ENCODE peak calls at places on chromosomes 12 and 14, in eight cellular contexts. One of them, this sample, is unnamed.

GRCh38 chr12:56160160-56160763 is 2.1 kb downstream of the MYL6 start:
- DNase-seq in left lobe of liver: no peak
- DNase-seq in NCI-H1092 treated with DMSO at 0.1 percent for 48 hours: no peak
- DNase-seq in anterior cingulate cortex: no peak
- DNase-seq in GM06990: peak; percentile 35
- DNase-seq in AG20443: peak; percentile 30
- DNase-seq in type B pancreatic cell: no peak
- DNase-seq in HL-60: peak; percentile 10
- DNase-seq in this sample: no peak

GRCh38 chr12:87155616-87156015 is 873.6 kb downstream of the C12orf50 start:
- DNase-seq in left lobe of liver: no peak
- DNase-seq in NCI-H1092 treated with DMSO at 0.1 percent for 48 hours: no peak
- DNase-seq in anterior cingulate cortex: no peak
- DNase-seq in GM06990: no peak
- DNase-seq in AG20443: peak; percentile 10
- DNase-seq in type B pancreatic cell: no peak
- DNase-seq in HL-60: no peak
- DNase-seq in this sample: no peak

GRCh38 chr14:99176156-99176945 is 95.6 kb downstream of the BCL11B start:
- DNase-seq in left lobe of liver: no peak
- DNase-seq in NCI-H1092 treated with DMSO at 0.1 percent for 48 hours: no peak
- DNase-seq in anterior cingulate cortex: no peak
- DNase-seq in GM06990: no peak
- DNase-seq in AG20443: no peak
- DNase-seq in type B pancreatic cell: no peak
- DNase-seq in HL-60: no peak
- DNase-seq in this sample: no peak

GRCh38 chr14:65304963-65305362 is 107.6 kb upstream of the FUT8 start:
- DNase-seq in left lobe of liver: no peak
- DNase-seq in NCI-H1092 treated with DMSO at 0.1 percent for 48 hours: no peak
- DNase-seq in anterior cingulate cortex: no peak
- DNase-seq in GM06990: no peak
- DNase-seq in AG20443: no peak
- DNase-seq in type B pancreatic cell: no peak
- DNase-seq in HL-60: no peak
- DNase-seq in this sample: no peak

GRCh38 chr12:77751939-77752338 is 78.8 kb upstream of the NAV3 start:
- DNase-seq in left lobe of liver: no peak
- DNase-seq in NCI-H1092 treated with DMSO at 0.1 percent for 48 hours: peak; percentile 33
- DNase-seq in anterior cingulate cortex: no peak
- DNase-seq in GM06990: no peak
- DNase-seq in AG20443: no peak
- DNase-seq in type B pancreatic cell: no peak
- DNase-seq in HL-60: no peak
- DNase-seq in this sample: no peak

GRCh38 chr14:77184396-77185092 is 2.9 kb downstream of the TMEM63C start:
- DNase-seq in left lobe of liver: no peak
- DNase-seq in NCI-H1092 treated with DMSO at 0.1 percent for 48 hours: no peak
- DNase-seq in anterior cingulate cortex: no peak
- DNase-seq in GM06990: no peak
- DNase-seq in AG20443: peak; percentile 4
- DNase-seq in type B pancreatic cell: no peak
- DNase-seq in HL-60: no peak
- DNase-seq in this sample: no peak

GRCh38 chr12:114038962-114039361 is 72.8 kb upstream of the RBM19 start:
- DNase-seq in left lobe of liver: peak; percentile 62
- DNase-seq in NCI-H1092 treated with DMSO at 0.1 percent for 48 hours: no peak
- DNase-seq in anterior cingulate cortex: no peak
- DNase-seq in GM06990: no peak
- DNase-seq in AG20443: no peak
- DNase-seq in type B pancreatic cell: no peak
- DNase-seq in HL-60: no peak
- DNase-seq in this sample: no peak

GRCh38 chr12:47863467-47863866 is 41.3 kb downstream of the VDR start:
- DNase-seq in left lobe of liver: no peak
- DNase-seq in NCI-H1092 treated with DMSO at 0.1 percent for 48 hours: no peak
- DNase-seq in anterior cingulate cortex: no peak
- DNase-seq in GM06990: no peak
- DNase-seq in AG20443: no peak
- DNase-seq in type B pancreatic cell: no peak
- DNase-seq in HL-60: no peak
- DNase-seq in this sample: no peak

GRCh38 chr12:40016960-40017359 is 88.9 kb downstream of the SLC2A13 start:
- DNase-seq in left lobe of liver: no peak
- DNase-seq in NCI-H1092 treated with DMSO at 0.1 percent for 48 hours: no peak
- DNase-seq in anterior cingulate cortex: no peak
- DNase-seq in GM06990: no peak
- DNase-seq in AG20443: no peak
- DNase-seq in type B pancreatic cell: no peak
- DNase-seq in HL-60: no peak
- DNase-seq in this sample: no peak

GRCh38 chr12:63805704-63806672 is 26.3 kb downstream of the RXYLT1 start:
- DNase-seq in left lobe of liver: peak; percentile 67
- DNase-seq in NCI-H1092 treated with DMSO at 0.1 percent for 48 hours: peak; percentile 93
- DNase-seq in anterior cingulate cortex: no peak
- DNase-seq in GM06990: no peak
- DNase-seq in AG20443: no peak
- DNase-seq in type B pancreatic cell: no peak
- DNase-seq in HL-60: no peak
- DNase-seq in this sample: no peak

GRCh38 chr12:124321040-124321481 is 26.2 kb downstream of the RFLNA start:
- DNase-seq in left lobe of liver: peak; percentile 69
- DNase-seq in NCI-H1092 treated with DMSO at 0.1 percent for 48 hours: no peak
- DNase-seq in anterior cingulate cortex: peak; percentile 28
- DNase-seq in GM06990: peak; percentile 60
- DNase-seq in AG20443: peak; percentile 88
- DNase-seq in type B pancreatic cell: no peak
- DNase-seq in HL-60: peak; percentile 60
- DNase-seq in this sample: no peak

GRCh38 chr12:27635349-27635972 is 60.8 kb upstream of the REP15 start:
- DNase-seq in left lobe of liver: no peak
- DNase-seq in NCI-H1092 treated with DMSO at 0.1 percent for 48 hours: peak; percentile 20
- DNase-seq in anterior cingulate cortex: no peak
- DNase-seq in GM06990: no peak
- DNase-seq in AG20443: peak; percentile 58
- DNase-seq in type B pancreatic cell: no peak
- DNase-seq in HL-60: peak; percentile 4
- DNase-seq in this sample: no peak

GRCh38 chr12:101967506-101967905 is 90.1 kb downstream of the DRAM1 start:
- DNase-seq in left lobe of liver: no peak
- DNase-seq in NCI-H1092 treated with DMSO at 0.1 percent for 48 hours: no peak
- DNase-seq in anterior cingulate cortex: no peak
- DNase-seq in GM06990: no peak
- DNase-seq in AG20443: no peak
- DNase-seq in type B pancreatic cell: no peak
- DNase-seq in HL-60: peak; percentile 8
- DNase-seq in this sample: no peak

GRCh38 chr12:110741795-110742717 is 635 bp downstream of the PPP1CC start:
- DNase-seq in left lobe of liver: peak; percentile 53
- DNase-seq in NCI-H1092 treated with DMSO at 0.1 percent for 48 hours: peak; percentile 52
- DNase-seq in anterior cingulate cortex: no peak
- DNase-seq in GM06990: peak; percentile 13
- DNase-seq in AG20443: peak; percentile 26
- DNase-seq in type B pancreatic cell: peak; percentile 77
- DNase-seq in HL-60: peak; percentile 55
- DNase-seq in this sample: no peak

GRCh38 chr14:91415794-91416743 is 1.6 kb downstream of the CCDC88C start:
- DNase-seq in left lobe of liver: no peak
- DNase-seq in NCI-H1092 treated with DMSO at 0.1 percent for 48 hours: no peak
- DNase-seq in anterior cingulate cortex: no peak
- DNase-seq in GM06990: peak; percentile 71
- DNase-seq in AG20443: no peak
- DNase-seq in type B pancreatic cell: no peak
- DNase-seq in HL-60: peak; percentile 54
- DNase-seq in this sample: no peak

GRCh38 chr14:61355892-61356325 is 34.5 kb downstream of the PRKCH start:
- DNase-seq in left lobe of liver: no peak
- DNase-seq in NCI-H1092 treated with DMSO at 0.1 percent for 48 hours: no peak
- DNase-seq in anterior cingulate cortex: no peak
- DNase-seq in GM06990: no peak
- DNase-seq in AG20443: no peak
- DNase-seq in type B pancreatic cell: peak; percentile 74
- DNase-seq in HL-60: no peak
- DNase-seq in this sample: no peak

GRCh38 chr12:91388573-91388972 is 206.0 kb upstream of the DCN start:
- DNase-seq in left lobe of liver: no peak
- DNase-seq in NCI-H1092 treated with DMSO at 0.1 percent for 48 hours: no peak
- DNase-seq in anterior cingulate cortex: no peak
- DNase-seq in GM06990: no peak
- DNase-seq in AG20443: no peak
- DNase-seq in type B pancreatic cell: no peak
- DNase-seq in HL-60: no peak
- DNase-seq in this sample: no peak

This sample was measured in SIG-M5.